ENCODE peak calls at places on chromosomes 3 and 15, in ten cellular contexts. One of them, this sample, is unnamed.

GRCh38 chr15:85615930-85616329 is 178.8 kb downstream of the KLHL25 start:
- DNase-seq in memory B cell: no peak
- DNase-seq in AG09309: no peak
- DNase-seq in naive thymus-derived CD4-positive, alpha-beta T cell: peak; percentile 21
- DNase-seq in stimulated activated CD4-positive, alpha-beta T cell treated with anti-CD3 and anti-CD28 coated beads, Interleukin-4, amount 100 ng/mL, for 48 hours: no peak
- DNase-seq in KBM-7: peak; percentile 75
- DNase-seq in H9: peak; percentile 43
- DNase-seq in RPMI7951: peak; percentile 63
- DNase-seq in T-helper 1 cell: no peak
- DNase-seq in ovary: peak; percentile 28
- DNase-seq in this sample: no peak

GRCh38 chr3:41532976-41533375 is 333.7 kb downstream of the CTNNB1 start:
- DNase-seq in memory B cell: no peak
- DNase-seq in AG09309: no peak
- DNase-seq in naive thymus-derived CD4-positive, alpha-beta T cell: no peak
- DNase-seq in stimulated activated CD4-positive, alpha-beta T cell treated with anti-CD3 and anti-CD28 coated beads, Interleukin-4, amount 100 ng/mL, for 48 hours: no peak
- DNase-seq in KBM-7: no peak
- DNase-seq in H9: no peak
- DNase-seq in RPMI7951: no peak
- DNase-seq in T-helper 1 cell: no peak
- DNase-seq in ovary: no peak
- DNase-seq in this sample: no peak

GRCh38 chr3:154552338-154552737 is 122.3 kb upstream of the GPR149 start:
- DNase-seq in memory B cell: no peak
- DNase-seq in AG09309: no peak
- DNase-seq in naive thymus-derived CD4-positive, alpha-beta T cell: no peak
- DNase-seq in stimulated activated CD4-positive, alpha-beta T cell treated with anti-CD3 and anti-CD28 coated beads, Interleukin-4, amount 100 ng/mL, for 48 hours: no peak
- DNase-seq in KBM-7: peak; percentile 48
- DNase-seq in H9: peak; percentile 26
- DNase-seq in RPMI7951: no peak
- DNase-seq in T-helper 1 cell: no peak
- DNase-seq in ovary: no peak
- DNase-seq in this sample: no peak

GRCh38 chr3:155233213-155233612 is 60.3 kb downstream of the STRIT1 start:
- DNase-seq in memory B cell: no peak
- DNase-seq in AG09309: peak; percentile 90
- DNase-seq in naive thymus-derived CD4-positive, alpha-beta T cell: no peak
- DNase-seq in stimulated activated CD4-positive, alpha-beta T cell treated with anti-CD3 and anti-CD28 coated beads, Interleukin-4, amount 100 ng/mL, for 48 hours: no peak
- DNase-seq in KBM-7: no peak
- DNase-seq in H9: no peak
- DNase-seq in RPMI7951: peak; percentile 90
- DNase-seq in T-helper 1 cell: no peak
- DNase-seq in ovary: peak; percentile 45
- DNase-seq in this sample: no peak

GRCh38 chr3:181700168-181701087 is 11.3 kb upstream of the SOX2 start:
- DNase-seq in memory B cell: no peak
- DNase-seq in AG09309: peak; percentile 11
- DNase-seq in naive thymus-derived CD4-positive, alpha-beta T cell: peak; percentile 56
- DNase-seq in stimulated activated CD4-positive, alpha-beta T cell treated with anti-CD3 and anti-CD28 coated beads, Interleukin-4, amount 100 ng/mL, for 48 hours: peak; percentile 23
- DNase-seq in KBM-7: peak; percentile 79
- DNase-seq in H9: peak; percentile 79
- DNase-seq in RPMI7951: peak; percentile 61
- DNase-seq in T-helper 1 cell: no peak
- DNase-seq in ovary: peak; percentile 50
- DNase-seq in this sample: no peak

GRCh38 chr15:33729648-33730047 is 238.6 kb upstream of the CHRM5 start:
- DNase-seq in memory B cell: no peak
- DNase-seq in AG09309: no peak
- DNase-seq in naive thymus-derived CD4-positive, alpha-beta T cell: no peak
- DNase-seq in stimulated activated CD4-positive, alpha-beta T cell treated with anti-CD3 and anti-CD28 coated beads, Interleukin-4, amount 100 ng/mL, for 48 hours: no peak
- DNase-seq in KBM-7: no peak
- DNase-seq in H9: no peak
- DNase-seq in RPMI7951: peak; percentile 21
- DNase-seq in T-helper 1 cell: no peak
- DNase-seq in ovary: no peak
- DNase-seq in this sample: no peak

GRCh38 chr3:69082805-69083204 is 1.9 kb upstream of the ARL6IP5 start:
- DNase-seq in memory B cell: no peak
- DNase-seq in AG09309: peak; percentile 81
- DNase-seq in naive thymus-derived CD4-positive, alpha-beta T cell: peak; percentile 30
- DNase-seq in stimulated activated CD4-positive, alpha-beta T cell treated with anti-CD3 and anti-CD28 coated beads, Interleukin-4, amount 100 ng/mL, for 48 hours: peak; percentile 82
- DNase-seq in KBM-7: peak; percentile 73
- DNase-seq in H9: no peak
- DNase-seq in RPMI7951: peak; percentile 84
- DNase-seq in T-helper 1 cell: peak; percentile 48
- DNase-seq in ovary: no peak
- DNase-seq in this sample: peak; percentile 39

GRCh38 chr3:77902675-77903074 is 862.8 kb downstream of the ROBO2 start:
- DNase-seq in memory B cell: no peak
- DNase-seq in AG09309: no peak
- DNase-seq in naive thymus-derived CD4-positive, alpha-beta T cell: no peak
- DNase-seq in stimulated activated CD4-positive, alpha-beta T cell treated with anti-CD3 and anti-CD28 coated beads, Interleukin-4, amount 100 ng/mL, for 48 hours: no peak
- DNase-seq in KBM-7: no peak
- DNase-seq in H9: no peak
- DNase-seq in RPMI7951: no peak
- DNase-seq in T-helper 1 cell: no peak
- DNase-seq in ovary: no peak
- DNase-seq in this sample: no peak

GRCh38 chr15:47429376-47429775 is 287.9 kb upstream of the SEMA6D start:
- DNase-seq in memory B cell: no peak
- DNase-seq in AG09309: no peak
- DNase-seq in naive thymus-derived CD4-positive, alpha-beta T cell: no peak
- DNase-seq in stimulated activated CD4-positive, alpha-beta T cell treated with anti-CD3 and anti-CD28 coated beads, Interleukin-4, amount 100 ng/mL, for 48 hours: no peak
- DNase-seq in KBM-7: no peak
- DNase-seq in H9: no peak
- DNase-seq in RPMI7951: no peak
- DNase-seq in T-helper 1 cell: no peak
- DNase-seq in ovary: no peak
- DNase-seq in this sample: no peak

GRCh38 chr15:38065721-38066120 is 131.3 kb downstream of the TMCO5A start:
- DNase-seq in memory B cell: no peak
- DNase-seq in AG09309: no peak
- DNase-seq in naive thymus-derived CD4-positive, alpha-beta T cell: no peak
- DNase-seq in stimulated activated CD4-positive, alpha-beta T cell treated with anti-CD3 and anti-CD28 coated beads, Interleukin-4, amount 100 ng/mL, for 48 hours: no peak
- DNase-seq in KBM-7: peak; percentile 10
- DNase-seq in H9: no peak
- DNase-seq in RPMI7951: no peak
- DNase-seq in T-helper 1 cell: no peak
- DNase-seq in ovary: no peak
- DNase-seq in this sample: no peak

GRCh38 chr3:24154003-24154695 is 209.1 kb downstream of the NR1D2 start:
- DNase-seq in memory B cell: no peak
- DNase-seq in AG09309: no peak
- DNase-seq in naive thymus-derived CD4-positive, alpha-beta T cell: no peak
- DNase-seq in stimulated activated CD4-positive, alpha-beta T cell treated with anti-CD3 and anti-CD28 coated beads, Interleukin-4, amount 100 ng/mL, for 48 hours: no peak
- DNase-seq in KBM-7: no peak
- DNase-seq in H9: no peak
- DNase-seq in RPMI7951: no peak
- DNase-seq in T-helper 1 cell: no peak
- DNase-seq in ovary: no peak
- DNase-seq in this sample: no peak

GRCh38 chr3:106920609-106921008 is 456.6 kb upstream of the CCDC54 start:
- DNase-seq in memory B cell: no peak
- DNase-seq in AG09309: no peak
- DNase-seq in naive thymus-derived CD4-positive, alpha-beta T cell: no peak
- DNase-seq in stimulated activated CD4-positive, alpha-beta T cell treated with anti-CD3 and anti-CD28 coated beads, Interleukin-4, amount 100 ng/mL, for 48 hours: no peak
- DNase-seq in KBM-7: no peak
- DNase-seq in H9: no peak
- DNase-seq in RPMI7951: no peak
- DNase-seq in T-helper 1 cell: no peak
- DNase-seq in ovary: no peak
- DNase-seq in this sample: no peak

GRCh38 chr3:1118074-1118473 is 25.2 kb downstream of the CNTN6 start:
- DNase-seq in memory B cell: no peak
- DNase-seq in AG09309: no peak
- DNase-seq in naive thymus-derived CD4-positive, alpha-beta T cell: no peak
- DNase-seq in stimulated activated CD4-positive, alpha-beta T cell treated with anti-CD3 and anti-CD28 coated beads, Interleukin-4, amount 100 ng/mL, for 48 hours: no peak
- DNase-seq in KBM-7: no peak
- DNase-seq in H9: no peak
- DNase-seq in RPMI7951: no peak
- DNase-seq in T-helper 1 cell: no peak
- DNase-seq in ovary: no peak
- DNase-seq in this sample: no peak

GRCh38 chr15:96851613-96852012 is 521.1 kb downstream of the NR2F2 start:
- DNase-seq in memory B cell: no peak
- DNase-seq in AG09309: no peak
- DNase-seq in naive thymus-derived CD4-positive, alpha-beta T cell: no peak
- DNase-seq in stimulated activated CD4-positive, alpha-beta T cell treated with anti-CD3 and anti-CD28 coated beads, Interleukin-4, amount 100 ng/mL, for 48 hours: no peak
- DNase-seq in KBM-7: no peak
- DNase-seq in H9: no peak
- DNase-seq in RPMI7951: peak; percentile 99
- DNase-seq in T-helper 1 cell: no peak
- DNase-seq in ovary: no peak
- DNase-seq in this sample: no peak

GRCh38 chr3:179765396-179765795 is 112.6 kb downstream of the USP13 start:
- DNase-seq in memory B cell: no peak
- DNase-seq in AG09309: no peak
- DNase-seq in naive thymus-derived CD4-positive, alpha-beta T cell: no peak
- DNase-seq in stimulated activated CD4-positive, alpha-beta T cell treated with anti-CD3 and anti-CD28 coated beads, Interleukin-4, amount 100 ng/mL, for 48 hours: no peak
- DNase-seq in KBM-7: no peak
- DNase-seq in H9: no peak
- DNase-seq in RPMI7951: no peak
- DNase-seq in T-helper 1 cell: no peak
- DNase-seq in ovary: no peak
- DNase-seq in this sample: no peak

GRCh38 chr3:122233109-122233952 is 49.9 kb downstream of the CASR start:
- DNase-seq in memory B cell: peak; percentile 33
- DNase-seq in AG09309: no peak
- DNase-seq in naive thymus-derived CD4-positive, alpha-beta T cell: no peak
- DNase-seq in stimulated activated CD4-positive, alpha-beta T cell treated with anti-CD3 and anti-CD28 coated beads, Interleukin-4, amount 100 ng/mL, for 48 hours: no peak
- DNase-seq in KBM-7: peak; percentile 88
- DNase-seq in H9: no peak
- DNase-seq in RPMI7951: no peak
- DNase-seq in T-helper 1 cell: no peak
- DNase-seq in ovary: no peak
- DNase-seq in this sample: peak; percentile 19

This sample was measured in GM12892.